ENCODE peak calls at places on chromosomes 4 and X, in ten cellular contexts. C is endodermal cell, P is AG04450, G is SK-N-SH, M is left ventricle myocardium inferior, T is neural progenitor cell, L is Peyer's patch, B is spleen, Q is right lobe of liver, N is brain microvascular endothelial cell. K is an unnamed sample.
A peak's percentile ranks its signal among the peaks of the same experiment; 100 is the strongest.

GRCh38 chr4:790466-790820 is 35.5 kb downstream of the CPLX1 start:
- DNase-seq in C (no peak), P (no peak), G (no peak), M (no peak), T (no peak), L (no peak), B (no peak), Q (no peak), N (no peak), K (no peak)

GRCh38 chr4:76590847-76591281 is 155.8 kb downstream of the SHROOM3 start:
- DNase-seq in C (no peak), P (no peak), G (no peak), M (no peak), T (no peak), L (no peak), B (no peak), Q (no peak), N (peak; percentile 61), K (no peak)

GRCh38 chr4:46653842-46654241 is 255.2 kb downstream of the COX7B2 start:
- DNase-seq in C (no peak), P (no peak), G (no peak), M (no peak), T (no peak), L (no peak), B (no peak), Q (no peak), N (no peak), K (no peak)

GRCh38 chrX:5163663-5164062 is 1065.0 kb downstream of the NLGN4X start:
- DNase-seq in C (no peak), P (no peak), G (no peak), M (no peak), T (no peak), L (no peak), B (no peak), Q (no peak), N (no peak), K (no peak)

GRCh38 chrX:24245201-24245600 is 68.7 kb downstream of the SUPT20HL2 start:
- DNase-seq in C (peak; percentile 59), P (no peak), G (no peak), M (no peak), T (peak; percentile 61), L (no peak), B (no peak), Q (no peak), N (no peak), K (no peak)

GRCh38 chr4:162891788-162892707 is 274.6 kb downstream of the NAF1 start:
- DNase-seq in C (no peak), P (no peak), G (no peak), M (no peak), T (no peak), L (no peak), B (no peak), Q (no peak), N (no peak), K (no peak)

GRCh38 chr4:115866364-115866896 is 753.0 kb upstream of the NDST4 start:
- DNase-seq in C (no peak), P (no peak), G (no peak), M (no peak), T (no peak), L (no peak), B (no peak), Q (no peak), N (no peak), K (no peak)

GRCh38 chr4:101156619-101157310 is 190.6 kb downstream of the PPP3CA start:
- DNase-seq in C (no peak), P (no peak), G (no peak), M (no peak), T (no peak), L (no peak), B (no peak), Q (no peak), N (no peak), K (no peak)

GRCh38 chr4:143346208-143346607 is 9.5 kb downstream of the GAB1 start:
- DNase-seq in C (peak; percentile 65), P (no peak), G (no peak), M (no peak), T (no peak), L (no peak), B (no peak), Q (no peak), N (no peak), K (no peak)

GRCh38 chr4:62512271-62512670 is 1312.1 kb downstream of the ADGRL3 start:
- DNase-seq in C (no peak), P (no peak), G (no peak), M (no peak), T (no peak), L (no peak), B (no peak), Q (no peak), N (no peak), K (no peak)

GRCh38 chr4:18666322-18666721 is 644.8 kb upstream of the LCORL start:
- DNase-seq in C (no peak), P (no peak), G (no peak), M (no peak), T (no peak), L (no peak), B (no peak), Q (no peak), N (no peak), K (no peak)

GRCh38 chr4:120870279-120870673 is 52.2 kb downstream of the PRDM5 start:
- DNase-seq in C (peak; percentile 87), P (no peak), G (peak; percentile 3), M (no peak), T (peak; percentile 22), L (no peak), B (no peak), Q (no peak), N (no peak), K (no peak)

GRCh38 chr4:183154701-183155391 is 55.8 kb downstream of the WWC2 start:
- DNase-seq in C (peak; percentile 64), P (no peak), G (no peak), M (no peak), T (peak; percentile 59), L (no peak), B (no peak), Q (no peak), N (no peak), K (no peak)

GRCh38 chr4:84582302-84582987 is 482 bp upstream of the CDS1 start:
- DNase-seq in C (peak; percentile 100), P (no peak), G (peak; percentile 88), M (peak; percentile 83), T (peak; percentile 98), L (peak; percentile 99), B (peak; percentile 94), Q (peak; percentile 90), N (peak; percentile 53), K (peak; percentile 98)

GRCh38 chr4:102735578-102735977 is 25.2 kb downstream of the MANBA start:
- DNase-seq in C (no peak), P (no peak), G (no peak), M (no peak), T (no peak), L (no peak), B (no peak), Q (no peak), N (no peak), K (no peak)

GRCh38 chr4:56147371-56147770 is 198.6 kb downstream of the CEP135 start:
- DNase-seq in C (no peak), P (no peak), G (peak; percentile 36), M (no peak), T (no peak), L (no peak), B (no peak), Q (no peak), N (no peak), K (no peak)

GRCh38 chr4:110164856-110165255 is 33.6 kb downstream of the ELOVL6 start:
- DNase-seq in C (no peak), P (no peak), G (no peak), M (no peak), T (no peak), L (no peak), B (no peak), Q (no peak), N (no peak), K (no peak)

GRCh38 chr4:4394644-4395043 is 7.7 kb downstream of the NSG1 start:
- DNase-seq in C (peak; percentile 31), P (peak; percentile 11), G (peak; percentile 59), M (no peak), T (no peak), L (no peak), B (no peak), Q (no peak), N (peak; percentile 5), K (no peak)
- H3K27me3 ChIP-seq in C (peaks cover 42% of the 10 kb centered on the region), P (peaks cover 47% of the 10 kb centered on the region), G (no peaks in the 10 kb centered on the region), M (peaks cover 99% of the 10 kb centered on the region), T (peaks cover 23% of the 10 kb centered on the region), L (no peaks in the 10 kb centered on the region), B (no peaks in the 10 kb centered on the region), Q (no peaks in the 10 kb centered on the region), N (peaks cover 24% of the 10 kb centered on the region), K (peaks cover 42% of the 10 kb centered on the region)

GRCh38 chr4:108543359-108543968 is 76.9 kb upstream of the RPL34 start:
- DNase-seq in C (no peak), P (no peak), G (no peak), M (no peak), T (no peak), L (no peak), B (no peak), Q (no peak), N (no peak), K (no peak)
- TF ChIP-seq CTCF in C (no peak), P (no peak), G (no peak), M (no peak), T (no peak), L (no peak), B (no peak), Q (no peak), N (no peak), K (no peak)

DNA sequence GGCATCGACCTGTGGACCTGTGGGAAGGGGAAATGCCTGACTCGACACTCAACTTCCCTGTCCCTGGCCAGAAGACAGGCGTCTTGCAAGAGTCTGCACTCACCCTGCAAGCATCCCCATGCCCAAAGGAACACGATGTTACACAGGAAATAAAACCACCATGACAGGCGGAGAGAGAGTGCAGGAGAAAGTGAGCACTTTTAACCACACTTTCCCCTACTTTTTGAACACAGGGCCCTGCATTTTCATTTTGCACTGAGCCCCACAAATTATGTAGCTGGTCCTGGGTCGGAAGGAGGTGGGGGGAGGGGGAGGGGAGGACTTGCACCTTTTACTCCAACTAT is 13.8 kb upstream of the MAN2B2 start:
- DNase-seq in C (no peak), P (no peak), G (no peak), M (no peak), T (no peak), L (no peak), B (no peak), Q (no peak), N (peak; percentile 11), K (no peak)
- H3K27me3 ChIP-seq in C (peaks cover 96% of the 10 kb centered on the region), P (peaks cover 74% of the 10 kb centered on the region), G (peaks cover 49% of the 10 kb centered on the region), M (peaks cover 92% of the 10 kb centered on the region), T (peaks cover 100% of the 10 kb centered on the region), L (no peaks in the 10 kb centered on the region), B (peaks cover 52% of the 10 kb centered on the region), Q (peaks cover 6% of the 10 kb centered on the region), N (peaks cover 28% of the 10 kb centered on the region), K (peaks cover 67% of the 10 kb centered on the region)

DNA sequence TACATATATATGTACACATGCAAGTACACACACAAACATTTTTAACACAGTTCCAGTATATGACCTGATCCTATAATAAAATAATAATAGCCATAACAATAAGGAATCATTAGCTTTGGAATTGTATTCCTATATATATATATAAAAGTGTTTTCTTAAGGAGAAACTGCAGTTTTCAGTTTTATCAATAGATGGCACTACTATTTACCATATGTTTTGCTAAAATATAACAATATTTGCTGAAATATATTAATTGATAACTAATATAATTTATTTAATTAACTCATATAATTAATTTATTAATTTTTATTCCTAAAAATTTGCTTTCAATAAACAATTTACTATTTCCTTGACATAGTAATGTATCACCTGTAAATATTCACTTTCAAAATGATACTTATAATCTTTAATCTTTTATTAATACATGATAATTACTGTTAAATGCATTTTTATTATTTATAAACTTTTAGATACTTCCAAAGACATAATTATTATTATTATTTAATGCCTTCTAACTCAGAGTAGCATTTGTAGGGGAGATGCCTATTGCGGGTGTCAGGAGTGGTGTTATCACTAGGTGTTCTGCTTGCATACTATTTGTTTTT is 599.5 kb downstream of the FSTL5 start:
- DNase-seq in C (no peak), P (no peak), G (no peak), M (no peak), T (no peak), L (no peak), B (no peak), Q (no peak), N (no peak), K (no peak)
- TF ChIP-seq CTCF in C (peak; percentile 69), P (peak; percentile 39), G (peak; percentile 55), M (peak; percentile 26), T (peak; percentile 48), L (no peak), B (peak; percentile 9), Q (no peak), N (peak; percentile 10), K (peak; percentile 40)